ENCODE peak calls at places on chromosome 1, in seven cellular contexts. L is GM12878, K is GM12891, U is H1, T is SK-N-SH, F is HepG2, W is K562. P is an unnamed sample.
A peak's percentile ranks its signal among the peaks of the same experiment; 100 is the strongest.

GRCh38 chr1:81954388-81955023 is 153.8 kb downstream of the ADGRL2 start:
- DNase-seq in L (no peak), K (no peak), U (no peak), T (no peak), F (no peak), W (no peak), P (no peak)

GRCh38 chr1:227782226-227782625 is 33.2 kb upstream of the PRSS38 start:
- DNase-seq in L (no peak), K (no peak), U (no peak), T (no peak), F (no peak), W (no peak), P (no peak)

GRCh38 chr1:38361566-38361965 is 315.0 kb upstream of the POU3F1 start:
- DNase-seq in L (no peak), K (no peak), U (no peak), T (no peak), F (no peak), W (no peak), P (no peak)

GRCh38 chr1:204940591-204940990 is 69.9 kb downstream of the NFASC start:
- DNase-seq in L (no peak), K (no peak), U (no peak), T (no peak), F (no peak), W (no peak), P (no peak)

GRCh38 chr1:93608188-93609109 is 73.2 kb downstream of the BCAR3 start:
- DNase-seq in L (no peak), K (peak; percentile 16), U (no peak), T (peak; percentile 79), F (no peak), W (no peak), P (no peak)

GRCh38 chr1:198423701-198424100 is 116.8 kb downstream of the ATP6V1G3 start:
- DNase-seq in L (no peak), K (no peak), U (no peak), T (no peak), F (no peak), W (no peak), P (no peak)

GRCh38 chr1:83692524-83693336 is 306.2 kb downstream of the TTLL7 start:
- DNase-seq in L (peak; percentile 9), K (no peak), U (peak; percentile 65), T (peak; percentile 55), F (peak; percentile 1), W (no peak), P (no peak)

GRCh38 chr1:206923961-206924548 is 2.3 kb upstream of the FCMR start:
- DNase-seq in L (no peak), K (no peak), U (no peak), T (no peak), F (no peak), W (no peak), P (no peak)

GRCh38 chr1:207987164-207987563 is 76.2 kb upstream of the CD34 start:
- DNase-seq in L (no peak), K (no peak), U (no peak), T (no peak), F (no peak), W (no peak), P (no peak)

GRCh38 chr1:239814306-239814881 is 277.3 kb upstream of the FMN2 start:
- DNase-seq in L (no peak), K (no peak), U (peak; percentile 69), T (peak; percentile 59), F (peak; percentile 2), W (no peak), P (no peak)

DNA sequence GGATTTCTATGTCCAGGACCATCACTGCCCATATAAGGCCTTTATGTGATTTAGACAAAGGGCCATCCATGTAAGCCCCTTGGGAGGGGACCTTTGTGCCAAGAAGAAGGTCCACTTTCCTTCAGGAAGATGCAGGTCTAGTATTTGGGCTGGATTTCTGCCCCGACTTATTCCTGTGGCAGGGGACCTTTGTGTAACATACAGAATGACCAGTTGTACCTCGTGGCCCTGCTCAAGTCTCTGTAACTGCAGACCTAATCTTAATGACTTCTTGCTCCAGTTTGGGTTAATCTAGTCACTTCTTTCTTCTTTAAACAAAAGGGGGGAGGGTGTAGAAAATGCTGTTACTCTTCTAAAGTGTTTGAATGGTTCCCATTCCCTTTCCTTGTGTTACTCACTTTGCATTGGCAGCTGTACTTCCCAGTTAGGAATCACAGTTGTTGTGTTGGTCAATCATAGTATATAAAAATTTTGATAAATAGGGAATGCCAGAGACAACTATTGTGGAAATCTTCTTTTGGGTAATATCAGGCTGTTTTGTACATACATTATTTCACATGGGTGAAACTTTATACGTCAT is 54.2 kb downstream of the MIGA1 start:
- DNase-seq in L (no peak), K (no peak), U (no peak), T (no peak), F (no peak), W (no peak), P (no peak)
- TF ChIP-seq TAF1 in L (no peak), K (no peak), U (no peak), T (no peak), F (no peak), W (no peak), P (no peak)

DNA sequence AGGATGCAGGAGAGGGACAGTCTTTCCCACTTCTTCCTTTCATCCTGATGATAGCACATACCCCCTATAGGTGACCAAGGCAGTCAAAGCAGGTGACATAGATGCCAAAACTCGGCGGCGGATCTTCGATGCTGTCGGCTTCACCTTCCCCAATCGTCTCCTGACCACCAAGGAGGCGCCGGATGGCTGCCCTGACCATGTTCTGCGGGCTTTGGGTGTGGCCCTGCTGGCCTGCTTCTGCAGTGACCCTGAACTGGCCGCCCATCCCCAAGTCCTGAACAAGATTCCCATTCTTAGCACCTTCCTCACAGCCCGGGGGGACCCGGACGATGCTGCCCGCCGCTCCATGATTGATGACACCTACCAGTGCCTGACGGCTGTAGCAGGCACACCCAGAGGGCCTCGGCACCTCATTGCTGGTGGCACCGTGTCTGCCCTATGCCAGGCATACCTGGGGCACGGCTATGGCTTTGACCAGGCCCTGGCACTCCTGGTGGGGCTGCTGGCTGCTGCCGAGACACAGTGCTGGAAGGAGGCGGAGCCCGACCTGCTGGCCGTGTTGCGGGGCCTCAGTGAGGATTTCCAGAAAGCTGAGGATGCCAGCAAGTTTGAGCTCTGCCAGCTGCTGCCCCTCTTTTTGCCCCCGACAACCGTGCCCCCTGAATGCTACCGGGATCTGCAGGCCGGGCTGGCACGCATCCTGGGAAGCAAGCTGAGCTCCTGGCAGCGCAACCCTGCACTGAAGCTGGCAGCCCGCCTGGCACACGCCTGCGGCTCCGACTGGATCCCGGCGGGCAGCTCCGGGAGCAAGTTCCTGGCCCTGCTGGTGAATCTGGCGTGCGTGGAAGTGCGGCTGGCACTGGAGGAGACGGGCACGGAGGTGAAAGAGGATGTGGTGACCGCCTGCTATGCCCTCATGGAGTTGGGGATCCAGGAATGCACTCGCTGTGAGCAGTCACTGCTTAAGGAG is 2.9 kb downstream of the NCDN start:
- DNase-seq in L (no peak), K (no peak), U (no peak), T (no peak), F (no peak), W (no peak), P (no peak)
- TF ChIP-seq TAF1 in L (no peak), K (no peak), U (no peak), T (no peak), F (no peak), W (no peak), P (no peak)

DNA sequence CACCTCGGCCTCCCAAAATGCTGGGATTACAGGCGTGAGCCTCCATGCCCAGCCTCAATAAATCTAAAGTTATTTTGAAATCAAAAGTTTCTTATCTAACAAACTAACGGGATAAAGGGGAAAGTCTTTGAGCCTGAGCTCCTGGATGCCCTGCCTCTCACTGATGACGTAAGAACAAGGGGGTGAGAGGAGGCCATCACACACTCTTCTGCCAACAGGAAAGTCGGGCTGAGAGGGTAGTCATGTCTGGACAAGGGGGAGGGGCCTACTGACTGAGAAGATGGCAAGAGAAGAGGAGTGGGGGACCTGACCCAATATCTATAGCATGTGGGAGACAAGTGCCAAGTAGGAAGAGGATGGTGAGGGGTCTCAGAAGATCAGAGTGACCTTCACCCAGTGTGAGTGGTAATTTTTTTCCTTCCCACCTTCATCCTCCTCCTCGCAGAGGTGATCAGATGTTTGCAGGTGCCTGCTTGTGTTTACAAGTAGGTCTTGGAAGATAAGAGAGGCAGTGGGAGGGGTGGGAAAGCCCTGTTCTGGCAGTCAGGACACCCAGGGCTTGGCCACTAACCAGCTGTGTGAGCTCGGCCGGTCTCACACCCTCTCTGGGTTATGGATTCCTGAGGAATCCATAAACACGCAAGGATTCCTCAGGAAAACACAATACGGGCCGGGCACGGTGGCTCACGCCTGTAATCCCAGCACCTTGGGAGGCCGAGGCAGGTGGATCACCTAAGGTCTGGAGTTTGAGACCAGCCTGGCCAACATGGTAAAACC is 9.6 kb downstream of the UQCRHL start:
- DNase-seq in L (no peak), K (no peak), U (no peak), T (no peak), F (no peak), W (no peak), P (no peak)
- TF ChIP-seq TAF1 in L (no peak), K (no peak), U (no peak), T (no peak), F (no peak), W (no peak), P (no peak)

GRCh38 chr1:108049083-108049819 is 84.3 kb upstream of the VAV3 start:
- DNase-seq in L (no peak), K (no peak), U (no peak), T (peak; percentile 18), F (no peak), W (peak; percentile 37), P (no peak)
- TF ChIP-seq TAF1 in L (no peak), K (no peak), U (no peak), T (no peak), F (no peak), W (no peak), P (no peak)

DNA sequence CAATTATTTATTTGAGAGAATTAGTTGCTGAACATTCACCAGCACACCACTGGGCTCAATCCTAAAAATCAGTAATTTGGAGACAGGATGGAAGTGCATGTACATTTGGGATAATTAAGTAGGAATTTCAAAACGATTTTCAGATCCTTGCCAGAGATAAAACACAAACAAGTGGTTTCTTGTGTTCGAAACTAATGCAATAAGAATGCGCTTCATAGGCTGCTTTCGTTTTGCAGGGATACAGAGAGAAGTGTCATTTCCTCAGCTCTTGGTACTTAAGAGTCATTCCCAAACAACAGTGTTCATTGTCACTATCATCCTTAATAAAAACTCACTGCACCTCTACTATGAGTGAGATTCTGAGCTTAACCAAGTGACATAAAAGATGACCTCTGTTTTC is 20.6 kb upstream of the USP24 start:
- DNase-seq in L (no peak), K (no peak), U (no peak), T (no peak), F (no peak), W (no peak), P (no peak)
- TF ChIP-seq TAF1 in L (no peak), K (no peak), U (no peak), T (no peak), F (no peak), W (no peak), P (no peak)

DNA sequence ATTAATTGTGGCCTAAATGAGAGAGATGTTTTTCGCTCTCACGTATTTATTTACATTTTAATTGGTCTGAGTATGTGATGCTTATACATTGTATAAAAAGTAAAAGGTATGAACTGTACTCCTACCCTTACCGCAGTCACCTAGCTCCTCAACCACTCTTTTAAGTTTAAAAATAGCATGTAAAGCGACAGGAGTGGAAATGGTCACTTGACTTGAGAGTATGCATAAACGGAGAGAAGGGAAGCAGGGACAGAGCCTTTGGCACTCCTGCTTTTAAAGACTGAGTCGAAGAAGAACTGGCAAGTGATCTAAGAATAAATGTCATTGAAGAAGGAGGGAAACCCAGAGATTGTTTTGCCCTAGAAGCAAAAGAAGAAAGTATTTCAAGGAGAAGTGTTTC is 11.5 kb upstream of the DDX59 start:
- DNase-seq in L (no peak), K (no peak), U (no peak), T (no peak), F (no peak), W (no peak), P (no peak)
- TF ChIP-seq TAF1 in L (no peak), K (no peak), U (no peak), T (no peak), F (no peak), W (no peak), P (no peak)

GRCh38 chr1:113758631-113759340 is 500 bp downstream of the PHTF1 start:
- DNase-seq in L (no peak), K (peak; percentile 58), U (peak; percentile 7), T (peak; percentile 82), F (peak; percentile 49), W (peak; percentile 87), P (peak; percentile 60)
- TF ChIP-seq TAF1 in L (no peak), K (no peak), U (no peak), T (no peak), F (no peak), W (no peak), P (no peak)